ENCODE peak calls at places on chromosomes 4 and X, in five cellular contexts. K, T, J, H and N are unnamed samples.

GRCh38 chrX:107678957-107679740 is 50.8 kb downstream of the PRPS1 start:
- DNase-seq in K (peak), T (no peak), J (no peak), H (no peak), N (no peak)

GRCh38 chrX:24487576-24487975 is 22.5 kb downstream of the PDK3 start:
- DNase-seq in K (no peak), T (no peak), J (no peak), H (no peak), N (no peak)

GRCh38 chr4:109816082-109816442 is 500 bp downstream of the GAR1 start:
- DNase-seq in K (peak), T (no peak), J (no peak), H (no peak), N (no peak)

GRCh38 chr4:102345795-102346100 is 466 bp upstream of the SLC39A8 start:
- DNase-seq in K (no peak), T (no peak), J (no peak), H (no peak), N (no peak)

GRCh38 chr4:134935320-134935719 is 733.7 kb upstream of the PABPC4L start:
- DNase-seq in K (peak), T (peak), J (no peak), H (no peak), N (peak)

GRCh38 chr4:176592976-176593375 is 199.7 kb downstream of the VEGFC start:
- DNase-seq in K (no peak), T (no peak), J (no peak), H (no peak), N (no peak)

GRCh38 chrX:17580529-17581155 is 156.7 kb upstream of the SCML1 start:
- DNase-seq in K (no peak), T (no peak), J (no peak), H (no peak), N (no peak)

GRCh38 chr4:70544279-70544870 is 26.0 kb downstream of the AMTN start:
- DNase-seq in K (peak), T (no peak), J (peak), H (no peak), N (no peak)

GRCh38 chrX:150506486-150506885 is 61.9 kb upstream of the MTM1 start:
- DNase-seq in K (no peak), T (peak), J (no peak), H (no peak), N (no peak)

GRCh38 chr4:78205601-78206000 is 148.5 kb downstream of the FRAS1 start:
- DNase-seq in K (no peak), T (no peak), J (no peak), H (no peak), N (no peak)

GRCh38 chr4:78556655-78557054 is 5.1 kb downstream of the ANXA3 start:
- DNase-seq in K (no peak), T (no peak), J (peak), H (no peak), N (no peak)

GRCh38 chr4:52868138-52868537 is 6.0 kb downstream of the RASL11B start:
- DNase-seq in K (peak), T (no peak), J (no peak), H (no peak), N (no peak)

GRCh38 chrX:1392376-1393130 is 640 bp upstream of the SLC25A6 start:
- DNase-seq in K (peak), T (no peak), J (no peak), H (no peak), N (peak)

GRCh38 chr4:151530230-151530629 is 121.3 kb downstream of the FHIP1A start:
- DNase-seq in K (no peak), T (no peak), J (no peak), H (no peak), N (no peak)

GRCh38 chrX:82711432-82711831 is 796.7 kb upstream of the POU3F4 start:
- DNase-seq in K (no peak), T (no peak), J (no peak), H (no peak), N (no peak)

GRCh38 chrX:13357925-13358324 is 38.1 kb upstream of the ATXN3L start:
- DNase-seq in K (no peak), T (no peak), J (no peak), H (no peak), N (no peak)

GRCh38 chr4:13289391-13289790 is 194.7 kb downstream of the RAB28 start:
- DNase-seq in K (no peak), T (no peak), J (no peak), H (no peak), N (no peak)

GRCh38 chrX:139877710-139878414 is 55.0 kb downstream of the ATP11C start:
- DNase-seq in K (peak), T (no peak), J (no peak), H (no peak), N (no peak)

GRCh38 chrX:80285131-80285773 is 135.0 kb upstream of the TENT5D start:
- DNase-seq in K (peak), T (peak), J (no peak), H (no peak), N (peak)

GRCh38 chrX:63417649-63418048 is 66.5 kb upstream of the SPIN4 start:
- DNase-seq in K (no peak), T (no peak), J (no peak), H (no peak), N (no peak)
- TF ChIP-seq JUND in K (no peak), T (no peak), J (no peak), H (no peak), N (no peak)

DNA sequence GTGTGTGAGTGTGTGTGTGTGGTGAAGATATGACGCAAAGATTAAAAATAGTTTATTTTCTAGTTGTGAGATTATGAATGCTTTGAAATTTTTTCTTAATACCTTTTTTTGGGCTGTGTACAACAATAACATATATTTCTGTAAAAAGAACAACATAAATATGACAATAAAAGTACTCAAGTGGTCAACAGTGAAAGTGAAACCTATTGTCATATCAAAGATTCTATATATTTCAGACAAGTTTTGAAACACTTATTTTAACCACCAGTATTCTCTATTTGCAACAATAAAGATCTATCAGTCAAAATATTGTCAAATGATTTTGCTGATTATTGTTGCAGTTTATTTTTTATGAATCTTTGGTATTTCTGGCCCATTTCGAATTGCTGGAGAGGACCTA is 98.0 kb downstream of the SPOCK3 start:
- DNase-seq in K (no peak), T (no peak), J (no peak), H (no peak), N (no peak)
- TF ChIP-seq JUND in K (no peak), T (no peak), J (no peak), H (no peak), N (no peak)

GRCh38 chr4:122764071-122764807 is 31.7 kb downstream of the BBS12 start:
- DNase-seq in K (no peak), T (no peak), J (no peak), H (no peak), N (no peak)

GRCh38 chr4:122765702-122766352 is 33.3 kb downstream of the BBS12 start:
- DNase-seq in K (peak), T (no peak), J (no peak), H (no peak), N (no peak)

GRCh38 chr4:122764808-122765189 is 32.3 kb downstream of the BBS12 start:
- DNase-seq in K (no peak), T (no peak), J (no peak), H (no peak), N (no peak)

GRCh38 chr4:122762520-122762919 is 30.0 kb downstream of the BBS12 start:
- DNase-seq in K (no peak), T (no peak), J (no peak), H (no peak), N (no peak)

DNA sequence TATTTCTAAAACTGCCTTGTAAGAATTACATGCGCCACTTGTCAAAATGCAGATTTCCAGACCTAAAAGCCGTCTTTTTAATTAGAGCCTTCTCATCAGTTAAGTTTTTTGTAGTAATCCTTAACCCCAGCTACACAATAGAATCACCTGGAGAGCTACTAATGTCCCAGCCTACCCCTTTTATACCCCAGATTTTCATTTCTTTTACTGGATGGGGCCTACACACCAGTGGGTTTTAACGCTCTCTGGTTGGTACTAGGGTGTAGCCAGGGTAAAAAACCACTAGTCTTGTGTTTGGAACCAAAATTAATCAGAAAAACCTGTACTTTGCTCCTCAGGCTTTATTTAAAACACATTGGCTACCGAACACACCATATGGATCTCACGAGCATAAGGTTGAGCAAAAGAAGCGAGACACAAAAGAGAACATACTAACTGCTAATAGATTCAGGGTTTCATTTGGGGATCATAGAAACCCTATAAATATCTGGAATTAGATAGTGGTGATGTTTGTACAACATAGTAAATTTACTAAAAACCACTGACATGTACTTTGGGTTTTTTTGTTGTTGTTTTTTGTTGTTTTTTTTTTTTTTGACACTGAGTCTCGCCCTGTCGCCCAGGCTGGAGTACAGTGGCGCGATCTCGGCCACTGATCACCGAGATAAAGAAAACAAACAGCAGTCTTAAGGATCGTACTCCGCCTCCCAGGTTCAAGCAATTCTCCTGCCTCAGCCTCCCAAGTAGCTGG is 30.6 kb downstream of the BBS12 start:
- DNase-seq in K (no peak), T (no peak), J (no peak), H (no peak), N (no peak)
- TF ChIP-seq JUND in K (no peak), T (no peak), J (no peak), H (no peak), N (no peak)

GRCh38 chr4:73053974-73054480 is 15.5 kb downstream of the COX18 start:
- DNase-seq in K (no peak), T (no peak), J (no peak), H (no peak), N (no peak)
- TF ChIP-seq JUND in K (no peak), T (no peak), J (no peak), H (no peak), N (no peak)

DNA sequence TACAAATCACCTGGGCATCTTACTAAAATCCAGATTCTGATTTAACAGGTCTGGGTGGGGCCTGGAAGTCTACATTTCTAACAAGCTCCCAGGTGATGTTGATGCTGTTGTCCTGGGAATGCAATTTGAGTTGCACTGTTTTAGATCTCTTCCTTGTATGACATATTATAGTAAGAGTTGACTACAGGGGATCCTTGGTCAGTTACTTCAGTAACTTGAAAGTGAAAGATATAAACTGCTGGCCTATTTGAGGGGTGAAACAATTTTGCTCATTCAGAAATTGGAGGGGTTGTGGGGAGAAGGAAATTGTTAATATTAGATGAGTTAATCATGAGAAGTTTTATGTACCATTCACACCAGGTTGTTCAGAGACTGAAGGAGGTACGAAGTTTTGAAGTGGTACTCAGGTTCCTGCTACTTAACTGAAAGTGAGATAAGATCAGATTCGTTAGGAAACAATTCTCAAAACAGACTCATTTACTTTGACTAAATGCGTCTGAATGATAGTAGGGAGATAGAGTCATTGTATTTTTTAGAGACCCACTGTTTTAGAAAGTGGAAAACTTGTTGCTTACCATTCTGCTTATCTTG is 12.5 kb downstream of the SH2D1A start:
- DNase-seq in K (no peak), T (no peak), J (no peak), H (no peak), N (no peak)
- TF ChIP-seq JUND in K (no peak), T (no peak), J (no peak), H (no peak), N (no peak)

DNA sequence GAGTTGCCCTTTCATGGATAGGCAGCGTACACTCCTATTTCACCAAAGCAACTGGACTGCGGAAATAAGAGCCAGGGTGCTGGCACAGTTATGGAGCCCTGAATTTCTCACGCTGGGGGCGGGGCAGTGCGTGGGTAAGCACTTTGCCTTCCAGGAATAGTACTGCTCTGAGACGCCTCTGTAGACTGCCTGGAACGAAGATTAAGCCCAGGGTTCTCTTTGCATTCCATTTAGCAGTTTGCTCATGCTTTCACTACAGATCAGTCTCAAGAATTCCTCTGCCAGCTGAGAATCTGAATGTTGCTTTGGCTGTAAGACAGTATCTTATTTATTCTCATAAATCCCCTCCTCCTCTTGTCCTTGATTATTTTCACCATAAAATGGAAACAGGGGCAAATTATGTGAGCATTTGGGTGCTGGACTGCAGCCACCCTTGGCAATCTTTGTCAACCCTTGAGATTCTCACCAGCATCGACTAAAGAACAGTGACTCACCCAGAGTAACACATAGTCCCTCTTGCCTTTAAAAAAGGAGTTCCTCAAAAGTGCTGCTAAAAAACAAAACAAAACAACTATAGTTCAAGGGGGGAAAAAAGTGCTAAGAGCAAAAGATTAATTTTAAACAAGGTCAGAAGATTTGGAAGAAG is 88.9 kb upstream of the CITED1 start:
- DNase-seq in K (no peak), T (no peak), J (no peak), H (no peak), N (no peak)
- TF ChIP-seq JUND in K (no peak), T (no peak), J (no peak), H (no peak), N (no peak)

GRCh38 chr4:174561556-174561955 is 39.3 kb upstream of the HPGD start:
- DNase-seq in K (no peak), T (no peak), J (no peak), H (no peak), N (no peak)
- TF ChIP-seq JUND in K (no peak), T (no peak), J (no peak), H (no peak), N (no peak)

GRCh38 chr4:163707873-163708272 is 213.4 kb downstream of the TMA16 start:
- DNase-seq in K (no peak), T (no peak), J (no peak), H (no peak), N (no peak)
- TF ChIP-seq JUND in K (no peak), T (no peak), J (no peak), H (no peak), N (no peak)